ENCODE peak calls at places on chromosomes 3 and 15, in six cellular contexts. One of them, this sample, is unnamed.

GRCh38 chr15:70802629-70803028 is 39.3 kb upstream of the UACA start:
- DNase-seq in AG04450: no peak
- DNase-seq in mammary epithelial cell: peak
- DNase-seq in WTC11: no peak
- DNase-seq in fibroblast of pulmonary artery: peak
- DNase-seq in IMR-90: peak
- DNase-seq in this sample: peak

GRCh38 chr3:141257971-141258370 is 26.3 kb downstream of the PXYLP1 start:
- DNase-seq in AG04450: no peak
- DNase-seq in mammary epithelial cell: no peak
- DNase-seq in WTC11: no peak
- DNase-seq in fibroblast of pulmonary artery: no peak
- DNase-seq in IMR-90: no peak
- DNase-seq in this sample: no peak

GRCh38 chr15:39578851-39579486 is 1.9 kb upstream of the THBS1 start:
- DNase-seq in AG04450: no peak
- DNase-seq in mammary epithelial cell: no peak
- DNase-seq in WTC11: no peak
- DNase-seq in fibroblast of pulmonary artery: peak
- DNase-seq in IMR-90: peak
- DNase-seq in this sample: no peak

GRCh38 chr15:83919319-83919830 is 265.5 kb downstream of the ADAMTSL3 start:
- DNase-seq in AG04450: no peak
- DNase-seq in mammary epithelial cell: peak
- DNase-seq in WTC11: no peak
- DNase-seq in fibroblast of pulmonary artery: no peak
- DNase-seq in IMR-90: no peak
- DNase-seq in this sample: no peak

GRCh38 chr3:153513236-153513635 is 351.2 kb downstream of the RAP2B start:
- DNase-seq in AG04450: no peak
- DNase-seq in mammary epithelial cell: peak
- DNase-seq in WTC11: peak
- DNase-seq in fibroblast of pulmonary artery: peak
- DNase-seq in IMR-90: no peak
- DNase-seq in this sample: peak

GRCh38 chr3:191499307-191500125 is 38.6 kb downstream of the PYDC2 start:
- DNase-seq in AG04450: peak
- DNase-seq in mammary epithelial cell: peak
- DNase-seq in WTC11: peak
- DNase-seq in fibroblast of pulmonary artery: peak
- DNase-seq in IMR-90: peak
- DNase-seq in this sample: peak

GRCh38 chr15:43441316-43441715 is 51.6 kb downstream of the TP53BP1 start:
- DNase-seq in AG04450: no peak
- DNase-seq in mammary epithelial cell: no peak
- DNase-seq in WTC11: no peak
- DNase-seq in fibroblast of pulmonary artery: peak
- DNase-seq in IMR-90: peak
- DNase-seq in this sample: peak

GRCh38 chr3:39146083-39146501 is 7.3 kb downstream of the CSRNP1 start:
- DNase-seq in AG04450: no peak
- DNase-seq in mammary epithelial cell: no peak
- DNase-seq in WTC11: no peak
- DNase-seq in fibroblast of pulmonary artery: no peak
- DNase-seq in IMR-90: no peak
- DNase-seq in this sample: peak

GRCh38 chr15:74788716-74789151 is 6.9 kb downstream of the CSK start:
- DNase-seq in AG04450: no peak
- DNase-seq in mammary epithelial cell: no peak
- DNase-seq in WTC11: peak
- DNase-seq in fibroblast of pulmonary artery: no peak
- DNase-seq in IMR-90: no peak
- DNase-seq in this sample: no peak

GRCh38 chr3:157120071-157120892 is 39.7 kb downstream of the CCNL1 start:
- DNase-seq in AG04450: no peak
- DNase-seq in mammary epithelial cell: no peak
- DNase-seq in WTC11: no peak
- DNase-seq in fibroblast of pulmonary artery: no peak
- DNase-seq in IMR-90: no peak
- DNase-seq in this sample: no peak

GRCh38 chr15:69509131-69509530 is 56.5 kb downstream of the RPLP1 start:
- DNase-seq in AG04450: no peak
- DNase-seq in mammary epithelial cell: peak
- DNase-seq in WTC11: no peak
- DNase-seq in fibroblast of pulmonary artery: no peak
- DNase-seq in IMR-90: peak
- DNase-seq in this sample: peak

GRCh38 chr3:122535964-122536363 is 21.2 kb upstream of the KPNA1 start:
- DNase-seq in AG04450: no peak
- DNase-seq in mammary epithelial cell: no peak
- DNase-seq in WTC11: no peak
- DNase-seq in fibroblast of pulmonary artery: no peak
- DNase-seq in IMR-90: no peak
- DNase-seq in this sample: no peak

GRCh38 chr3:55486101-55486856 is 827 bp downstream of the WNT5A start:
- DNase-seq in AG04450: no peak
- DNase-seq in mammary epithelial cell: peak
- DNase-seq in WTC11: peak
- DNase-seq in fibroblast of pulmonary artery: peak
- DNase-seq in IMR-90: peak
- DNase-seq in this sample: peak

GRCh38 chr3:100563228-100563627 is 46.2 kb upstream of the ADGRG7 start:
- DNase-seq in AG04450: no peak
- DNase-seq in mammary epithelial cell: no peak
- DNase-seq in WTC11: no peak
- DNase-seq in fibroblast of pulmonary artery: no peak
- DNase-seq in IMR-90: no peak
- DNase-seq in this sample: no peak

GRCh38 chr3:143261848-143262247 is 142.3 kb downstream of the CHST2 start:
- DNase-seq in AG04450: no peak
- DNase-seq in mammary epithelial cell: no peak
- DNase-seq in WTC11: no peak
- DNase-seq in fibroblast of pulmonary artery: no peak
- DNase-seq in IMR-90: no peak
- DNase-seq in this sample: no peak

GRCh38 chr15:39948817-39949216 is 14.9 kb downstream of the EIF2AK4 start:
- DNase-seq in AG04450: no peak
- DNase-seq in mammary epithelial cell: no peak
- DNase-seq in WTC11: no peak
- DNase-seq in fibroblast of pulmonary artery: no peak
- DNase-seq in IMR-90: no peak
- DNase-seq in this sample: no peak

GRCh38 chr15:63991706-63992105 is 54.6 kb downstream of the DAPK2 start:
- DNase-seq in AG04450: no peak
- DNase-seq in mammary epithelial cell: no peak
- DNase-seq in WTC11: no peak
- DNase-seq in fibroblast of pulmonary artery: no peak
- DNase-seq in IMR-90: no peak
- DNase-seq in this sample: no peak

GRCh38 chr15:66085128-66085527 is 168.4 kb downstream of the MEGF11 start:
- DNase-seq in AG04450: no peak
- DNase-seq in mammary epithelial cell: no peak
- DNase-seq in WTC11: peak
- DNase-seq in fibroblast of pulmonary artery: no peak
- DNase-seq in IMR-90: no peak
- DNase-seq in this sample: no peak
- TF ChIP-seq CTCF in AG04450: no peak
- TF ChIP-seq CTCF in mammary epithelial cell: no peak
- TF ChIP-seq CTCF in WTC11: peak
- TF ChIP-seq CTCF in fibroblast of pulmonary artery: no peak
- TF ChIP-seq CTCF in IMR-90: no peak
- TF ChIP-seq CTCF in this sample: no peak

GRCh38 chr15:65304393-65305143 is at the start of gene RNU5B-1:
- DNase-seq in AG04450: peak
- DNase-seq in mammary epithelial cell: peak
- DNase-seq in WTC11: peak
- DNase-seq in fibroblast of pulmonary artery: peak
- DNase-seq in IMR-90: peak
- DNase-seq in this sample: peak
- TF ChIP-seq CTCF in AG04450: peak
- TF ChIP-seq CTCF in mammary epithelial cell: peak
- TF ChIP-seq CTCF in WTC11: no peak
- TF ChIP-seq CTCF in fibroblast of pulmonary artery: peak
- TF ChIP-seq CTCF in IMR-90: peak
- TF ChIP-seq CTCF in this sample: peak

DNA sequence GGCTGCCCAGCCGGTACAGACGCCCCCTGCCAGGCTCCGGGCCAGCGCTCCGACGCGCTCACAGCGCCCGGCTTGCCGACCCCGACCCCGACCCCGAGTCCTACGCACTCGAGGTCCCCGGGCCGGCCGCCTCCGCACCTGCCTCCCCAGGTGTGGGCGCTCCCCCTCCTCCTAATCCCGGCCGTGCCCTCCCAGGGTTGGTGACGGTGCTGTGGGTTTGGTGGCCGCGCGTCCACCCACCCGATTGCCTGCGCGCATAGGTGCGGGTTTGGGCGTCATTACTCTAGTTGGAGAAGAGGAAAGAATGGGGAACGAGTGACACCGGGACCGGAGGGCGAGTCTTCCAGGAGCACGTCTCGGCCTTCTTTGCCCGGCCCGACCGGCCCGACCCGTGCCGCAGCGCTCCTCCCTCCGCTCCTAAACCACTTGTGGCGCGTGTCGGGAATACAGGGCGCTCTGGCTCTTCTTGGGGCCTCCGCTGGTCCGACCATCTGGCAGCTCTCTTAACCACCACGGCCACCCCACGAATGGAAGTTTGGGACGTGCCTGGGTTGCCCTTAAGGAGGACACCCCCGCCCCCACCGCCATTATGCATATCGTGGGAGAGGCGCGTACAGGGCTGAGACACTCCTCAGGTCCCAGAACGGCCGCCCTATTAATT is 814 bp upstream of the THRB start:
- DNase-seq in AG04450: no peak
- DNase-seq in mammary epithelial cell: peak
- DNase-seq in WTC11: peak
- DNase-seq in fibroblast of pulmonary artery: no peak
- DNase-seq in IMR-90: no peak
- DNase-seq in this sample: no peak
- TF ChIP-seq CTCF in AG04450: no peak
- TF ChIP-seq CTCF in mammary epithelial cell: no peak
- TF ChIP-seq CTCF in WTC11: no peak
- TF ChIP-seq CTCF in fibroblast of pulmonary artery: no peak
- TF ChIP-seq CTCF in IMR-90: no peak
- TF ChIP-seq CTCF in this sample: no peak

GRCh38 chr3:11878837-11879236 is 32.2 kb upstream of the TAMM41 start:
- DNase-seq in AG04450: no peak
- DNase-seq in mammary epithelial cell: no peak
- DNase-seq in WTC11: no peak
- DNase-seq in fibroblast of pulmonary artery: no peak
- DNase-seq in IMR-90: no peak
- DNase-seq in this sample: no peak
- TF ChIP-seq CTCF in AG04450: no peak
- TF ChIP-seq CTCF in mammary epithelial cell: no peak
- TF ChIP-seq CTCF in WTC11: no peak
- TF ChIP-seq CTCF in fibroblast of pulmonary artery: no peak
- TF ChIP-seq CTCF in IMR-90: no peak
- TF ChIP-seq CTCF in this sample: no peak

DNA sequence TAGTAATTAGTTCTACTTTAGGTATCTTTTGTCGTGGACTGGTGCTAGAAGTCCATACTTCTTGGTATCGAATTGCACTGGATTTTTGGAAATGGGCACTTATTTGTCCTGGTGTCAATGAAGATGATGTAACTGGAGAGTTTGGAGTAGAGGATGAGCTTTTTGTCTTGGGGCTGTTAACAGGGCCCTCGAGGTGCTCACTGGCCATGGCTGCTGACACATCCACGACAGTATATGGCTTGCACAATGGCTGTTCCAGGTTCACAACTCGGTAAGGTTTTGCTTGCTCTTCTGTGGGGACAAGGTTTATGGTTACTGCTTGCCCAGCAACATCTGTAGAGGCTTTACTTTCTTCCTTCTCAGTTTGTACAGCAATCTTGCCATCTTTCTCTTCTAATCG is 109.4 kb upstream of the TSPAN3 start:
- DNase-seq in AG04450: no peak
- DNase-seq in mammary epithelial cell: no peak
- DNase-seq in WTC11: no peak
- DNase-seq in fibroblast of pulmonary artery: no peak
- DNase-seq in IMR-90: no peak
- DNase-seq in this sample: no peak
- TF ChIP-seq CTCF in AG04450: no peak
- TF ChIP-seq CTCF in mammary epithelial cell: no peak
- TF ChIP-seq CTCF in WTC11: no peak
- TF ChIP-seq CTCF in fibroblast of pulmonary artery: no peak
- TF ChIP-seq CTCF in IMR-90: no peak
- TF ChIP-seq CTCF in this sample: no peak

DNA sequence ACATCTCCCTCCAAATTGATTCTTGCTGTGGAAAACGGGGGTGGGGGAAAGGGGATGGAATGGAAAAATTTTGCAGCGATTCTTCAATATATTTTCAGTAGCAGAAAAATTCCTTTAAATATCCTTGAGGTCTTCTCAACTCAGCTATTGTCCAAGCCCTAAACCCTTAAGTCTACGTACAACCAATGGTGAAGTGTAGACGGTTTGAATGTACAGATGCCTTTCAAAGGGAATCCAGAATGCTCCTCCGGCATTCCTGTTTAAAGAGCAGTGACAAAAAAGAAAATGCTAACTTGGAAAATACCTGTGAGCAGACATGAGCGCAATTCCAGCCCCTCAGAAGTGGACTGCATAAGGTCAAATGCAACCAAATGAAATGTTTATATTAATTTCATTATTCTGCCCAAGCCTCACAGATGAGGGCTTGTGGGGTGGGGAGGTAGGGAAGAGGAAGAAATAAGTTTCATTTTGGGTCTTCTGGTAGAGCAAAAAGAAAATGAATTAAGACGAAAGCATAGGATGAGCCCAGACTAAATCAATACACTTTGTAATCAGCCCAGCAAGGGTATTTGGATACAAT is 2.8 kb downstream of the FOXP1 start:
- DNase-seq in AG04450: no peak
- DNase-seq in mammary epithelial cell: peak
- DNase-seq in WTC11: no peak
- DNase-seq in fibroblast of pulmonary artery: no peak
- DNase-seq in IMR-90: no peak
- DNase-seq in this sample: no peak
- TF ChIP-seq CTCF in AG04450: no peak
- TF ChIP-seq CTCF in mammary epithelial cell: no peak
- TF ChIP-seq CTCF in WTC11: no peak
- TF ChIP-seq CTCF in fibroblast of pulmonary artery: no peak
- TF ChIP-seq CTCF in IMR-90: no peak
- TF ChIP-seq CTCF in this sample: no peak

GRCh38 chr3:45554001-45554691 is 40.4 kb upstream of the LIMD1 start:
- DNase-seq in AG04450: no peak
- DNase-seq in mammary epithelial cell: no peak
- DNase-seq in WTC11: no peak
- DNase-seq in fibroblast of pulmonary artery: peak
- DNase-seq in IMR-90: peak
- DNase-seq in this sample: peak
- TF ChIP-seq CTCF in AG04450: no peak
- TF ChIP-seq CTCF in mammary epithelial cell: no peak
- TF ChIP-seq CTCF in WTC11: no peak
- TF ChIP-seq CTCF in fibroblast of pulmonary artery: no peak
- TF ChIP-seq CTCF in IMR-90: no peak
- TF ChIP-seq CTCF in this sample: no peak

This sample was measured in cardiac fibroblast.